ENCODE peak calls at places on chromosomes 7 and 10, in four cellular contexts. V is H9, K is left lung, O is K562. W is an unnamed sample.
A peak's percentile ranks its signal among the peaks of the same experiment; 100 is the strongest.

GRCh38 chr10:15254808-15255655 is 86.5 kb upstream of the NMT2 start:
- DNase-seq in V (peak; percentile 42), K (no peak), O (no peak), W (no peak)

GRCh38 chr10:3527869-3528268 is 257.1 kb downstream of the KLF6 start:
- DNase-seq in V (no peak), K (no peak), O (no peak), W (no peak)

GRCh38 chr10:24643679-24644209 is 79.9 kb downstream of the ARHGAP21 start:
- DNase-seq in V (no peak), K (no peak), O (no peak), W (no peak)

GRCh38 chr7:113698556-113699220 is 220.1 kb downstream of the PPP1R3A start:
- DNase-seq in V (no peak), K (no peak), O (peak; percentile 20), W (no peak)

GRCh38 chr10:71076473-71077142 is 135.8 kb upstream of the UNC5B start:
- DNase-seq in V (peak; percentile 59), K (peak; percentile 41), O (no peak), W (peak; percentile 8)

GRCh38 chr10:121076760-121077159 is 225.6 kb downstream of the WDR11 start:
- DNase-seq in V (no peak), K (no peak), O (no peak), W (no peak)

GRCh38 chr10:48655426-48656240 is 29.0 kb upstream of the WDFY4 start:
- DNase-seq in V (no peak), K (peak; percentile 92), O (peak; percentile 68), W (no peak)

GRCh38 chr10:104640339-104641149 is 546 bp upstream of the SORCS3 start:
- DNase-seq in V (no peak), K (peak; percentile 69), O (no peak), W (no peak)

GRCh38 chr10:72888151-72888638 is 5.3 kb upstream of the OIT3 start:
- DNase-seq in V (no peak), K (no peak), O (no peak), W (no peak)

GRCh38 chr7:138797715-138798320 is at the start of the genes ATP6V0A4 and TMEM213:
- DNase-seq in V (peak; percentile 89), K (peak; percentile 72), O (no peak), W (no peak)

GRCh38 chr7:69412331-69413146 is 185.7 kb upstream of the AUTS2 start:
- DNase-seq in V (no peak), K (no peak), O (no peak), W (no peak)

GRCh38 chr10:49183596-49184542 is 4.3 kb downstream of the TMEM273 start:
- DNase-seq in V (no peak), K (peak; percentile 29), O (peak; percentile 66), W (no peak)

GRCh38 chr10:52443419-52444388 is 129.6 kb downstream of the DKK1 start:
- DNase-seq in V (no peak), K (no peak), O (no peak), W (no peak)

GRCh38 chr10:78021201-78021600 is 8.1 kb downstream of the POLR3A start:
- DNase-seq in V (no peak), K (no peak), O (no peak), W (no peak)

GRCh38 chr7:110590415-110590814 is 500.5 kb upstream of the LRRN3 start:
- DNase-seq in V (peak; percentile 83), K (no peak), O (no peak), W (no peak)

GRCh38 chr7:142776206-142776844 is 5.6 kb downstream of the PRSS2 start:
- DNase-seq in V (no peak), K (no peak), O (no peak), W (no peak)

GRCh38 chr10:25059990-25060389 is 43.6 kb downstream of the THNSL1 start:
- DNase-seq in V (no peak), K (peak; percentile 81), O (peak; percentile 51), W (no peak)

GRCh38 chr10:43891241-43891640 is 242.6 kb upstream of the ZNF32 start:
- DNase-seq in V (no peak), K (no peak), O (no peak), W (no peak)

GRCh38 chr7:759569-759968 is 32.5 kb upstream of the PRKAR1B start:
- DNase-seq in V (no peak), K (no peak), O (no peak), W (no peak)

GRCh38 chr10:44998146-44998631 is 2.5 kb upstream of the ZNF22 start:
- DNase-seq in V (no peak), K (no peak), O (no peak), W (no peak)

GRCh38 chr10:84432891-84433290 is 104.5 kb downstream of the CCSER2 start:
- DNase-seq in V (no peak), K (no peak), O (no peak), W (no peak)

GRCh38 chr7:27083646-27084045 is 12.2 kb downstream of the HOXA1 start:
- DNase-seq in V (no peak), K (no peak), O (no peak), W (no peak)

GRCh38 chr7:101634196-101634717 is 5.2 kb upstream of the MYL10 start:
- DNase-seq in V (no peak), K (no peak), O (no peak), W (no peak)

GRCh38 chr10:49741108-49741995 is 20.8 kb downstream of the OGDHL start:
- DNase-seq in V (no peak), K (no peak), O (no peak), W (no peak)

GRCh38 chr7:55207423-55207822 is 157.7 kb upstream of the LANCL2 start:
- DNase-seq in V (no peak), K (no peak), O (no peak), W (no peak)

GRCh38 chr7:32564542-32564941 is 69.3 kb downstream of the AVL9 start:
- DNase-seq in V (no peak), K (no peak), O (no peak), W (no peak)

GRCh38 chr10:102408728-102409603 is 9.6 kb downstream of the PSD start:
- DNase-seq in V (no peak), K (peak; percentile 80), O (peak; percentile 84), W (no peak)

GRCh38 chr10:121589553-121589952 is 8.7 kb downstream of the FGFR2 start:
- DNase-seq in V (no peak), K (no peak), O (no peak), W (no peak)

GRCh38 chr10:100653957-100654834 is 91.2 kb upstream of the PAX2 start:
- DNase-seq in V (peak; percentile 66), K (no peak), O (peak; percentile 46), W (no peak)

GRCh38 chr7:84524714-84525694 is 330.4 kb upstream of the SEMA3A start:
- DNase-seq in V (no peak), K (no peak), O (no peak), W (no peak)

GRCh38 chr7:120207037-120207436 is 65.9 kb upstream of the KCND2 start:
- DNase-seq in V (peak; percentile 32), K (peak; percentile 37), O (no peak), W (no peak)

GRCh38 chr10:68406815-68407585 is at the start of gene RUFY2:
- DNase-seq in V (peak; percentile 89), K (peak; percentile 97), O (peak; percentile 96), W (peak; percentile 81)

GRCh38 chr7:5425507-5426225 is 2.0 kb upstream of the TNRC18 start:
- DNase-seq in V (peak; percentile 75), K (peak; percentile 84), O (peak; percentile 62), W (no peak)
- TF ChIP-seq CTCF in V (no peak), K (no peak), O (no peak), W (no peak)

GRCh38 chr7:151987748-151988529 is 31.7 kb downstream of the GALNTL5 start:
- DNase-seq in V (peak; percentile 52), K (no peak), O (no peak), W (no peak)

GRCh38 chr7:151990567-151990966 is 34.3 kb downstream of the GALNTL5 start:
- DNase-seq in V (no peak), K (no peak), O (no peak), W (no peak)

GRCh38 chr7:151993977-151994676 is 31.3 kb upstream of the GALNT11 start:
- DNase-seq in V (peak; percentile 68), K (no peak), O (no peak), W (no peak)

GRCh38 chr7:151992375-151992774 is 33.1 kb upstream of the GALNT11 start:
- DNase-seq in V (peak; percentile 90), K (peak; percentile 87), O (peak; percentile 48), W (no peak)
- TF ChIP-seq CTCF in V (peak; percentile 50), K (peak; percentile 11), O (peak; percentile 72), W (no peak)

DNA sequence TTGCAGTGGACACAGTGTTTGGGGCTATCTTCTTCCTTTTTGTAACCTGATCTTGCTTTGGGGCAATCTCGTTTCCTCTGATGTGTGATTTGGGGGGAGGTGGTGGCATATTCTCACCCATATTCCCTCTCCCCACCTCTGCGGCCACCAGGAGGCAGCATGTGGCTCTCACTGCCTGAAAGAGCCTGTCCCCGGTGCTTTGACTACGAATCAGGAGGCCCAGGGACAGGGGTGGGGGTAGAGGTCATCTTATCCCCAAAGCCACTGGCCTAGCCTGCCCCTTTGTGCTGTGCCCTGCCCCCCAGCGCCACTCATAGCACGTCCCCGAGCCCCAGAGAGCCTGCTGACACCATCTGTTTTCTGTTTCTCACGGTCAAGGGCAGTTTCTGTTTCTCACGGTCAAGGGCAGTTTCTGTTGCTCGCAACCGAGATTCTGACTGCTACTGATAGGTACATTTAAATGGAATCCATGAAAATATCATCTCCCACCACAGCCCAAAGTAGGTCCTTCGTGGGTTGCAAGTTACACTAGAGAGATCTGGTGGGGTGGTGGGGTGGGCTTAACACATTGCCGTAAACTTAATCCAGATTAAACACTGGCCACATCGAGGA is 28.2 kb downstream of the PHYH start:
- DNase-seq in V (peak; percentile 92), K (no peak), O (peak; percentile 81), W (peak; percentile 20)
- TF ChIP-seq CTCF in V (peak; percentile 78), K (no peak), O (peak; percentile 78), W (no peak)

GRCh38 chr7:105013818-105014724 is at the start of gene KMT2E:
- DNase-seq in V (peak; percentile 88), K (peak; percentile 96), O (peak; percentile 83), W (peak; percentile 92)
- TF ChIP-seq CTCF in V (no peak), K (no peak), O (no peak), W (peak; percentile 12)

DNA sequence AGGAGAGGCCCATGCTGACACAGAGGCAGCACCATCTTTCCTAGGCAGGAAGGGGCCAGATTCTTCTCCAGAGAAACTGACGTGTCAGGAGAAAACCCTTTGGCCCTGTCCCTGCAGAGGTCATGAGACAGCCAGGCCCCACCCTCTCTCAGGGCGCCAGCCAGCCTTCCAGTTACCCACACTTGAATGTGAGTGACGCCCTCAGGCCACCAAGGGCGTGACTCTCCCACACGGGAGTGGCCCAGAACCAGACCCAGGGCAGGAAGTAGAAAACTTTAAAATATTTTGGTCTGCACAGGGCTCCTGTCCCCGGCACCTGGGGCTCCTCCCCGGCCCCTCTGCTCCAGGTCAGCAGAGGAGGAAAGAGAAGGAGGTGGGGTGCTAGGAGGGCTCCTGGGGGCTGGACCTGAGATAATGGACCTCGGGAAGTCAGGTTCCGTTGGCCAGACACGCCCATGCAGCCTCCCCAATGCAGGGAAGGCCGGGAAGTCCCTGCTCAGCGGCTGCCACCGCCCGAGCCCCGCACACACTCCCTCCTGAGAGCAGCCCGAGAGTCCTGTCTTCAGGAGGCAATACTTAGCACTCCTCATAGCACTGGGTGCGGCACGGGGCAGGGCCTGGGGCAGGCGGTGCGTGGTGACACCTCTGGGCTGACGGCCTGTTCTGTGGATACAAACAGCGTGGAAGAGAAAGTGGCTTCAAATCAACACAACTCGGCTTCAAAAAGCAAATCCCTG is 67.0 kb upstream of the CFAP46 start:
- DNase-seq in V (no peak), K (peak; percentile 95), O (peak; percentile 26), W (no peak)
- TF ChIP-seq CTCF in V (no peak), K (no peak), O (no peak), W (no peak)

GRCh38 chr10:98045785-98046389 is 15.5 kb upstream of the CRTAC1 start:
- DNase-seq in V (peak; percentile 78), K (no peak), O (peak; percentile 68), W (peak; percentile 45)
- TF ChIP-seq CTCF in V (peak; percentile 88), K (peak; percentile 83), O (peak; percentile 66), W (peak; percentile 95)

W was measured in natural killer cell.